ENCODE peak calls at places on chromosomes 4 and X, in nine cellular contexts. N is RKO; B is lower leg skin; I is effector memory CD8-positive, alpha-beta T cell; D is activated T-helper 1 cell treated with Interleukin-2 at 50 U/mL for 16 hours; R is fibroblast of the conjunctiva; H is tibial artery; U is esophagus squamous epithelium; Q is stimulated activated naive B cell treated with anti-CD40 and anti-IgM and Interleukin-4, amounts not matched to agents 10 μg/mL and 1 μg/mL and 100 μg/mL, for 72 hours. T is an unnamed sample.

GRCh38 chrX:33336783-33337182 is 125.4 kb upstream of the DMD start:
- DNase-seq in Q (no peak), R (no peak), D (no peak), U (no peak), H (peak), I (no peak), B (no peak), N (peak), T (no peak)

GRCh38 chr4:100841911-100842310 is 324.1 kb upstream of the EMCN start:
- DNase-seq in N (no peak), U (no peak), I (no peak), B (no peak), H (no peak), D (no peak), R (no peak), Q (no peak), T (no peak)

GRCh38 chrX:111133389-111133788 is 37.4 kb downstream of the PAK3 start:
- DNase-seq in H (no peak), R (no peak), N (no peak), D (no peak), B (no peak), Q (no peak), I (no peak), U (no peak), T (no peak)

GRCh38 chr4:128346054-128346716 is 58.6 kb upstream of the PGRMC2 start:
- DNase-seq in Q (no peak), R (no peak), U (no peak), I (no peak), N (no peak), B (no peak), D (no peak), H (no peak), T (no peak)

GRCh38 chrX:140066262-140066661 is 100.9 kb upstream of the CXorf66 start:
- DNase-seq in D (no peak), B (no peak), N (no peak), H (no peak), R (no peak), U (no peak), Q (no peak), I (no peak), T (no peak)

GRCh38 chr4:120858776-120859175 is 63.8 kb downstream of the PRDM5 start:
- DNase-seq in B (no peak), N (peak), U (no peak), Q (no peak), H (no peak), D (no peak), R (peak), I (no peak), T (no peak)

GRCh38 chr4:77149789-77150188 is 7.2 kb upstream of the CCNG2 start:
- DNase-seq in I (no peak), N (no peak), B (no peak), D (no peak), Q (no peak), H (no peak), R (no peak), U (no peak), T (no peak)

GRCh38 chr4:22030321-22030720 is 81.7 kb upstream of the KCNIP4 start:
- DNase-seq in I (no peak), B (no peak), D (no peak), H (no peak), Q (no peak), U (no peak), R (no peak), N (no peak), T (no peak)

GRCh38 chr4:38609614-38610013 is 54.4 kb upstream of the KLF3 start:
- DNase-seq in Q (no peak), I (no peak), D (no peak), R (no peak), H (no peak), B (no peak), U (no peak), N (no peak), T (no peak)

GRCh38 chrX:78592030-78592429 is 67.1 kb downstream of the RTL3 start:
- DNase-seq in R (no peak), H (no peak), N (no peak), D (no peak), Q (no peak), I (no peak), B (no peak), U (no peak), T (no peak)

GRCh38 chr4:102843938-102844337 is 16.6 kb upstream of the UBE2D3 start:
- DNase-seq in D (no peak), N (no peak), B (no peak), H (no peak), Q (no peak), R (no peak), U (no peak), I (no peak), T (no peak)

GRCh38 chrX:23503835-23504539 is 163.3 kb upstream of the PRDX4 start:
- DNase-seq in H (peak), Q (no peak), U (no peak), R (no peak), D (no peak), B (peak), I (no peak), N (peak), T (peak)

GRCh38 chrX:24465524-24465850 is 401 bp downstream of the PDK3 start:
- DNase-seq in N (no peak), D (no peak), R (no peak), B (no peak), Q (no peak), I (no peak), U (no peak), H (no peak), T (no peak)

GRCh38 chr4:54233697-54234496 is 4.8 kb downstream of the PDGFRA start:
- DNase-seq in R (no peak), N (peak), H (peak), Q (no peak), I (peak), U (no peak), B (peak), D (peak), T (no peak)

GRCh38 chr4:111537861-111538260 is 607.4 kb upstream of the FAM241A start:
- DNase-seq in U (no peak), H (no peak), R (no peak), I (no peak), Q (no peak), D (no peak), B (no peak), N (no peak), T (no peak)

GRCh38 chr4:148273501-148273986 is 168.7 kb downstream of the NR3C2 start:
- DNase-seq in N (no peak), Q (no peak), D (no peak), U (no peak), H (no peak), R (no peak), B (no peak), I (no peak), T (no peak)

GRCh38 chr4:109434007-109434792 is 585 bp downstream of the SEC24B start:
- DNase-seq in D (peak), N (peak), I (peak), U (no peak), H (peak), B (peak), R (no peak), Q (peak), T (no peak)

GRCh38 chr4:876780-877179 is 50.9 kb upstream of the CPLX1 start:
- DNase-seq in Q (no peak), D (no peak), U (no peak), B (no peak), N (no peak), I (no peak), H (no peak), R (no peak), T (no peak)

GRCh38 chrX:83422836-83423235 is 85.3 kb upstream of the POU3F4 start:
- DNase-seq in Q (no peak), D (no peak), I (no peak), R (no peak), N (no peak), H (no peak), B (no peak), U (no peak), T (no peak)

GRCh38 chr4:99352602-99353580 is at the start of gene ADH1C:
- DNase-seq in Q (no peak), B (no peak), I (no peak), R (no peak), H (no peak), D (no peak), U (no peak), N (no peak), T (no peak)

GRCh38 chrX:1425381-1425780 is 27.3 kb downstream of the ASMTL start:
- DNase-seq in R (no peak), Q (no peak), D (no peak), B (no peak), N (no peak), H (no peak), I (no peak), U (no peak), T (no peak)

GRCh38 chrX:110992611-110993010 is 103.4 kb upstream of the PAK3 start:
- DNase-seq in Q (no peak), I (no peak), B (no peak), R (no peak), N (peak), U (no peak), D (no peak), H (no peak), T (no peak)

GRCh38 chrX:22748093-22748999 is 251.4 kb upstream of the DDX53 start:
- DNase-seq in I (peak), H (peak), N (peak), U (no peak), Q (peak), R (peak), D (no peak), B (no peak), T (no peak)

GRCh38 chr4:109701566-109702399 is 1.5 kb downstream of the CASP6 start:
- DNase-seq in Q (no peak), D (no peak), H (no peak), B (no peak), N (peak), U (no peak), I (no peak), R (no peak), T (no peak)

GRCh38 chr4:8727546-8728510 is 135.3 kb downstream of the CPZ start:
- DNase-seq in I (no peak), N (no peak), R (no peak), U (no peak), B (peak), Q (no peak), D (no peak), H (peak), T (no peak)

GRCh38 chr4:6259886-6260285 is 9.8 kb upstream of the WFS1 start:
- DNase-seq in D (no peak), B (no peak), U (no peak), N (no peak), I (no peak), H (no peak), R (no peak), Q (no peak), T (no peak)

GRCh38 chrX:69424161-69424560 is 80.0 kb upstream of the NALF2 start:
- DNase-seq in B (no peak), R (peak), I (no peak), H (no peak), N (peak), D (no peak), U (no peak), Q (no peak), T (no peak)

GRCh38 chr4:154018659-154019058 is 229.8 kb upstream of the SFRP2 start:
- DNase-seq in I (no peak), R (no peak), D (no peak), U (no peak), Q (no peak), N (no peak), B (no peak), H (no peak), T (no peak)

GRCh38 chrX:378443-378842 is 8.3 kb downstream of the PPP2R3B start:
- DNase-seq in U (no peak), I (no peak), N (no peak), D (no peak), B (no peak), R (no peak), Q (no peak), H (no peak), T (no peak)

GRCh38 chr4:133146574-133147198 is 2.4 kb upstream of the PCDH10 start:
- DNase-seq in B (no peak), D (no peak), R (peak), Q (no peak), I (no peak), N (no peak), U (no peak), H (no peak), T (no peak)

T was measured in thoracic aorta.